ENCODE peak calls at places on chromosomes 1 and 21, in five cellular contexts. P is H1, K is NT2/D1, B is HepG2, X is GM12878. F is an unnamed sample.

GRCh38 chr1:66557157-66557556 is 23.2 kb downstream of the SGIP1 start:
- DNase-seq in X (no peak), B (no peak), K (no peak), P (no peak), F (no peak)

GRCh38 chr1:186915555-186915954 is 86.8 kb downstream of the PLA2G4A start:
- DNase-seq in B (no peak), P (no peak), K (no peak), X (no peak), F (no peak)

GRCh38 chr1:24535021-24535424 is 20.9 kb upstream of the NCMAP start:
- DNase-seq in X (no peak), K (no peak), B (no peak), P (no peak), F (no peak)

GRCh38 chr1:157145081-157145480 is 6.9 kb upstream of the ETV3 start:
- DNase-seq in K (no peak), P (no peak), B (no peak), X (no peak), F (no peak)

GRCh38 chr1:18859560-18859959 is at the start of gene TAS1R2:
- DNase-seq in K (no peak), X (no peak), P (no peak), B (no peak), F (no peak)

GRCh38 chr1:235923466-235924008 is 56.8 kb upstream of the LYST start:
- DNase-seq in X (no peak), B (no peak), P (no peak), K (no peak), F (no peak)

GRCh38 chr1:37073752-37074151 is 39.4 kb upstream of the GRIK3 start:
- DNase-seq in K (no peak), B (no peak), P (no peak), X (no peak), F (no peak)

GRCh38 chr1:223726380-223727001 is 14.2 kb downstream of the CAPN2 start:
- DNase-seq in K (peak; percentile 95), B (no peak), X (peak; percentile 83), P (no peak), F (no peak)

DNA sequence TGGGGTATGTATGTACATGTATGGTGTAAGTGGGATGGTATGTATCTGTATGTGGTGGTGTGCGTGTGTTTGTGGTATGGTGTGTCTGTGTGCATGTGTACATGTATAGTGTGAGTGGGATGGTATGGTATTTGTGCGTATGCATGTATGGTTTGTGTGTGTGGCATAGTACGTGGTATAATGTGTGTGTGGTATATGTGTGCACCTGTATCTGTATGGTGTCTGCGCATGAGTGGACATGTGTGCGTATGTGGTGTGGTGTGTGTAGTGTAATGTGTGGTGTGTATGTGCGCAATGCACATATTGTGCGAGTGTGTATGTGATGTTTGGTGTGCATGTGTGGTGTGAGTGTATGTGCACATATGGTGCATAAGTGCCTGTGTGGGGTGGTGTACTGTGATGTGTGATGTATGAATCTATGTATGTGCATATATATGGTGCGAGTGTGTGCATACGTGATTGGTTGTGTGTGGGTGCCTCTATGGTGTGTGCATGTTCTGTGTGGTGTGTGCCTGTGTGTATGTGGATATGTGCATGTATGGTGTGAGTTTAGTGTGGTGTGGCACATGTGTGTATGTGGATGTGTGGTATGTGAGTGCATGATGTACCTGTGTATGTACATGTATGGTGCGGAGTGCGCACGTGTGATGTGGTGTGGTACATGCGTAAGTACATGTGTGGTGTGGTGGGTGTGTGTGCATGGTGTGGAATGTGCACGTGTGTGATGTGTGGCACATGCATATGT is 38.8 kb downstream of the WDR4 start:
- DNase-seq in P (no peak), B (no peak), K (no peak), X (no peak), F (no peak)
- TF ChIP-seq SUZ12 in P (no peak), B (no peak), K (no peak), X (no peak), F (no peak)

GRCh38 chr21:35223480-35224156 is 174.5 kb upstream of the RUNX1 start:
- DNase-seq in K (no peak), B (no peak), P (no peak), X (no peak), F (no peak)
- TF ChIP-seq SUZ12 in K (no peak), B (no peak), P (no peak), X (no peak), F (no peak)

GRCh38 chr21:27802816-27803475 is 836.1 kb upstream of the ADAMTS5 start:
- DNase-seq in P (peak; percentile 17), B (no peak), K (peak; percentile 38), X (no peak), F (peak; percentile 48)

GRCh38 chr21:27806261-27806660 is 839.4 kb upstream of the ADAMTS5 start:
- DNase-seq in P (no peak), B (no peak), K (no peak), X (no peak), F (no peak)

GRCh38 chr21:27805696-27806095 is 838.8 kb upstream of the ADAMTS5 start:
- DNase-seq in B (no peak), X (no peak), P (no peak), K (no peak), F (no peak)

GRCh38 chr21:27804515-27804914 is 837.6 kb upstream of the ADAMTS5 start:
- DNase-seq in X (no peak), P (no peak), K (no peak), B (no peak), F (no peak)

DNA sequence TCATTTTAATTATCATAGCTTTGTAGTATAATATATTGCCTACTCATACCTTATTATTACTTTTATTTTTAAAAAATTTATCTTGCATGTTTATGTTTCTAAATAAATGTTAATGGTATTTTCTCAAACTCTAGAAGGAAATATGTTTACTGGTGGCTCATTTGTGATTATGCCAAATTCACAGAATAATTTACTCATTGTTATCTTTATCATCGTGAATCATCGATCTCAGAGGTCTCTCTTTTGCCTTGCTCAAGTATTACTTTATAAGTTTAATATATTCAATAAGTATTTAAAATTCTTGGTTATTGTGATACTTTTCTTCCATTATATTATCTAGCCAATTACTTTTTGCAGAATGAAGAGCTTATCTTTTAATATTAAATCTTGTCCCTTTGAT is 836.7 kb upstream of the ADAMTS5 start:
- DNase-seq in X (no peak), B (no peak), K (no peak), P (no peak), F (no peak)
- TF ChIP-seq SUZ12 in X (no peak), B (no peak), K (no peak), P (no peak), F (no peak)

DNA sequence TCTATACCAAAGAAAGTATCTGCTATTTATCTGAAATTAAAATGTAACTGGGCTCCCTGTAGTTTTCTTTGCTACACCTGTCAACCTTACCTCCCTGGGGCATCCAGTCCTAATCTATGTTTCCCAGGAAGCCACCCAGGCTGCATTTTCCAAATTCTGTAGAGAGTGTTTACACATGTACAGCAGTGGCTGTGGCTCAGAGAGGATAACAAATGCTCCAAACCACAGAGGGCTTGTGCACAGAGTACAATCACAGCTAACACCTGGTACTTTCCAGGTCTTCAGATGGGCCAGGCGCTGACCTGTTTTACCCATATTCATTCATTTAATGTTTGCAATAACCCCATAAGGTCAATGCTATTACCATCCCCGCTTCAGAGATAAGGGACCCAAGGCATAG is 146.5 kb upstream of the TNR start:
- DNase-seq in B (no peak), K (no peak), P (no peak), X (no peak), F (no peak)
- TF ChIP-seq SUZ12 in B (no peak), K (no peak), P (no peak), X (no peak), F (no peak)

GRCh38 chr21:43210454-43211084 is 41.8 kb downstream of the CRYAA start:
- DNase-seq in K (no peak), B (no peak), X (no peak), P (no peak), F (no peak)

GRCh38 chr21:43207868-43208267 is 39.1 kb downstream of the CRYAA start:
- DNase-seq in X (no peak), B (no peak), K (no peak), P (no peak), F (no peak)

GRCh38 chr21:43211085-43212071 is 42.6 kb downstream of the CRYAA start:
- DNase-seq in B (peak; percentile 90), K (peak; percentile 40), P (no peak), X (no peak), F (no peak)

GRCh38 chr21:43208561-43209332 is 39.9 kb downstream of the CRYAA start:
- DNase-seq in P (no peak), B (no peak), K (no peak), X (no peak), F (no peak)

DNA sequence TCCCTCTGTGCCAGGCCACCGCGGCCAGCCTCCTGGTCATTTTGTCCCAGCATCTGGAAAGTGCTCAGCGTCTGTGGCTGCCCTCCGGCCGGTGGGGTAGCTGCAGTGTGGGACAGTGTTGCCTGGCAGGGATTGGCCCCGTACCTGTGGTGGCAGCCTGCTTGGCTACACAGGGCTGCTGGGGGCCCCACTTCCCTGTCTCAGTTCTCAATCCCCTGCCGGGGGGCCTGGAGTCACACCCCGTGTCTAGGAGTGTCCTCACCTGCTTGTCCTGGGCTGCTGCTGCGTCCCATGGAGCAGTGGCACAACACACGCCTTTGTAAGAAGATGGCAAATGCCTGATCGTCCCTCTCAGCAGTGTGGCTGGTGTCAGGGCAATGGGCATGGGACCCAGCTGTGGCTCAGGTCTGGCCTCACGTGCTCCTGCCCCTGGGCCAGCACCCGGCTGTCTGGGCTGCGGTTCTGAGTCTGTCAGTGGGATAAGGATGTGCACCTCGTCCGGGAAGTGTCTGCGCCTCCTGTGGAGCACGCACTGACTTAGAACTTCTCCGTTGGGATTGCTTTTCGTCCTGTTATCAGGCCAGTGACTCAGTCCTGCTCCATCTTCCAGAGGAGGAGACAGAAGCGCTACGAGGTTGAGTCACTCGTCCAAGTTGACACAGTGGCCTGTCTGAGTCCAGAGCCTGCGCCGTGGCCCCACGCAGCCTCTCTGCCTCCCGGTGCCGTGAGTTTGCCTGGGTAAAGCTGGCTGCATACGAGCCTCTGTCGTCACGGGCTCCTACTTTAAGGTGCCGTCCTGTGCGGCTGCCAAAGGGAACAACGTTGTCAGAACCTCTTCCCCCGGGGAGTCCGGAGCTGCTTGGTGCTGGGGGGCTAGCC is 41.0 kb downstream of the CRYAA start:
- DNase-seq in B (peak; percentile 72), K (no peak), P (no peak), X (no peak), F (no peak)
- TF ChIP-seq SUZ12 in B (no peak), K (no peak), P (no peak), X (no peak), F (no peak)

GRCh38 chr1:54976747-54977146 is 3.7 kb upstream of the TMEM61 start:
- DNase-seq in K (no peak), P (no peak), B (no peak), X (no peak), F (no peak)

GRCh38 chr1:54978528-54979326 is 1.7 kb upstream of the TMEM61 start:
- DNase-seq in P (no peak), K (no peak), B (no peak), X (no peak), F (no peak)

GRCh38 chr1:54979327-54979891 is 1.0 kb upstream of the TMEM61 start:
- DNase-seq in B (no peak), X (no peak), K (no peak), P (no peak), F (no peak)

GRCh38 chr1:54980046-54980527 is 341 bp upstream of the TMEM61 start:
- DNase-seq in B (no peak), X (no peak), K (no peak), P (no peak), F (no peak)

DNA sequence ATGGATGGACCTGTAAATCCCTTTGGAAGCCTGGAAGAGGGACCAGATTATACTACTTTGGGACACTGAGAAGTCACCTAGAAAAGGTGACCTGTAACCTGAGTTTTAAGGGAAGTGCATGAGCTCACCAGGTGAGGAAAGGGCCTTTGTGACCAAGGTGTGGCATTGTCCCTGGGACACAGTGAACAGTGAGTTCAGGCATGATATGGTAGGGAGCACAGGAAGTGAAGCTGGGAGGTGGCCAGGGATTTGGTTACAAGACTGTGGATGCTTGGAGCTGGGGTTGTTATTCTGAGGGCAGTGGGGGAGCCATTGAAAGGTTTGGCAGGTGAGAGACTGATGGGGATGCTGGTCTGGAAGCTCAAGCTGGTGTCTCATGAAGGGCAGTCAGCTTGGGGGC is 2.5 kb upstream of the TMEM61 start:
- DNase-seq in K (no peak), X (no peak), B (no peak), P (no peak), F (no peak)
- TF ChIP-seq SUZ12 in K (no peak), X (no peak), B (no peak), P (no peak), F (no peak)

F was measured in HEK293T.